ENCODE peak calls at places on chromosomes 6 and 20, in eight cellular contexts. F is Peyer's patch, S is HCT116, L is breast epithelium, B is right lobe of liver, J is tibial nerve, U is ovary, M is GM23338. H is an unnamed sample. For H3K36me3 and H3K4me1, the result is how much of the 10 kb centered on the place peaks cover.

GRCh38 chr6:34161857-34162515 is 16.1 kb upstream of the GRM4 start:
- DNase-seq in J (no peak), L (no peak), B (no peak), U (no peak), M (no peak), F (no peak), S (no peak), H (peak)

GRCh38 chr6:52227495-52227894 is 16.8 kb downstream of the IL17F start:
- DNase-seq in S (no peak), F (no peak), L (no peak), J (no peak), B (no peak), M (no peak), U (no peak), H (no peak)

GRCh38 chr20:1341561-1342265 is 12.8 kb upstream of the SDCBP2 start:
- DNase-seq in U (no peak), L (no peak), J (no peak), B (no peak), F (no peak), S (no peak), M (no peak), H (no peak)

GRCh38 chr20:64158346-64159285 is 5.6 kb upstream of the MYT1 start:
- DNase-seq in B (no peak), L (no peak), M (no peak), F (no peak), S (no peak), J (no peak), U (no peak), H (peak)

GRCh38 chr20:370151-370600 is 10.4 kb upstream of the TRIB3 start:
- DNase-seq in B (no peak), U (no peak), S (no peak), J (no peak), F (no peak), M (no peak), L (no peak), H (peak)

GRCh38 chr6:132060591-132060990 is 109.4 kb upstream of the CCN2 start:
- DNase-seq in B (no peak), J (no peak), L (no peak), M (no peak), S (no peak), F (no peak), U (no peak), H (no peak)

GRCh38 chr20:51189814-51190782 is 167.2 kb upstream of the KCNG1 start:
- DNase-seq in U (no peak), F (no peak), S (no peak), B (no peak), M (no peak), J (no peak), L (no peak), H (no peak)

GRCh38 chr6:11412011-11412424 is 125.5 kb upstream of the TMEM170B start:
- DNase-seq in F (no peak), S (no peak), B (no peak), U (no peak), L (no peak), J (no peak), M (no peak), H (no peak)

GRCh38 chr6:45423901-45424627 is 46.3 kb upstream of the SUPT3H start:
- DNase-seq in F (peak), J (no peak), M (peak), B (peak), L (no peak), S (no peak), U (peak), H (peak)

GRCh38 chr20:63977392-63978276 is 1.8 kb downstream of the SAMD10 start:
- DNase-seq in B (no peak), M (no peak), L (no peak), U (no peak), J (no peak), S (no peak), F (no peak), H (peak)

GRCh38 chr20:53069121-53069520 is 97.0 kb downstream of the TSHZ2 start:
- DNase-seq in M (no peak), J (no peak), B (no peak), U (no peak), S (no peak), F (no peak), L (no peak), H (no peak)

GRCh38 chr6:124947821-124948451 is 14.3 kb upstream of the RNF217 start:
- DNase-seq in B (no peak), F (no peak), L (no peak), S (no peak), J (no peak), M (no peak), U (no peak), H (no peak)

GRCh38 chr6:165717732-165718465 is 54.9 kb upstream of the PDE10A start:
- DNase-seq in U (no peak), J (no peak), M (no peak), F (no peak), S (peak), L (no peak), B (no peak), H (no peak)

GRCh38 chr6:7750183-7750582 is 24.3 kb downstream of the BMP6 start:
- DNase-seq in F (no peak), J (no peak), S (no peak), B (no peak), U (no peak), L (no peak), M (no peak), H (no peak)

GRCh38 chr6:26197736-26198625 is 110.8 kb downstream of the HFE start:
- DNase-seq in U (peak), F (peak), S (peak), M (peak), B (no peak), L (no peak), J (no peak), H (peak)

GRCh38 chr20:42938486-42939205 is 251.1 kb downstream of the PTPRT start:
- DNase-seq in B (no peak), S (no peak), L (no peak), J (no peak), U (no peak), F (no peak), M (no peak), H (no peak)

GRCh38 chr20:9068232-9068781 is 580 bp upstream of the PLCB4 start:
- DNase-seq in J (no peak), S (no peak), U (peak), B (no peak), M (peak), L (no peak), F (no peak), H (peak)

GRCh38 chr6:3405182-3405518 is 51.7 kb downstream of the SLC22A23 start:
- DNase-seq in M (no peak), L (no peak), U (no peak), J (no peak), B (no peak), F (no peak), S (no peak), H (no peak)

GRCh38 chr6:159688977-159689376 is 4.1 kb downstream of the SOD2 start:
- DNase-seq in J (no peak), F (no peak), S (no peak), L (no peak), B (no peak), M (no peak), U (no peak), H (no peak)

GRCh38 chr20:53944796-53945195 is 125.6 kb downstream of the BCAS1 start:
- DNase-seq in M (no peak), S (no peak), L (no peak), F (no peak), U (no peak), B (no peak), J (no peak), H (no peak)

GRCh38 chr20:8616792-8617191 is 452.1 kb upstream of the PLCB4 start:
- DNase-seq in M (no peak), F (no peak), J (no peak), U (no peak), L (no peak), S (no peak), B (no peak), H (no peak)

GRCh38 chr6:109257494-109257893 is 124.8 kb downstream of the CD164 start:
- DNase-seq in M (no peak), B (no peak), J (no peak), F (no peak), L (no peak), S (no peak), U (no peak), H (no peak)

GRCh38 chr6:26576929-26577719 is 19.6 kb upstream of the ABT1 start:
- DNase-seq in L (no peak), B (no peak), J (peak), S (peak), F (no peak), U (peak), M (peak), H (no peak)

GRCh38 chr6:163435013-163435412 is 20.5 kb downstream of the QKI start:
- DNase-seq in L (no peak), U (no peak), B (no peak), J (no peak), F (no peak), M (no peak), S (no peak), H (no peak)

GRCh38 chr6:16731503-16732018 is 29.7 kb downstream of the ATXN1 start:
- DNase-seq in F (no peak), J (no peak), B (no peak), L (no peak), U (no peak), M (no peak), S (no peak), H (no peak)

GRCh38 chr20:52256465-52256864 is 64.9 kb upstream of the ZFP64 start:
- DNase-seq in B (no peak), J (no peak), F (no peak), L (no peak), S (no peak), M (peak), U (no peak), H (no peak)

GRCh38 chr6:23655502-23655901 is 470.5 kb upstream of the NRSN1 start:
- DNase-seq in L (no peak), U (no peak), J (no peak), F (no peak), M (no peak), S (no peak), B (no peak), H (no peak)

GRCh38 chr6:147974376-147974775 is 368.3 kb upstream of the SASH1 start:
- DNase-seq in B (no peak), J (no peak), U (no peak), F (no peak), L (no peak), M (no peak), S (no peak), H (no peak)

GRCh38 chr6:134295953-134296553 is 21.9 kb downstream of the SGK1 start:
- DNase-seq in S (peak), J (peak), U (peak), M (peak), L (no peak), B (no peak), F (no peak), H (no peak)

GRCh38 chr6:5435449-5435848 is 174.1 kb downstream of the FARS2 start:
- DNase-seq in L (no peak), M (no peak), J (no peak), S (no peak), B (no peak), F (no peak), U (no peak), H (no peak)

GRCh38 chr6:107331409-107332386 is 127.7 kb downstream of the PDSS2 start:
- DNase-seq in F (no peak), B (no peak), S (no peak), M (no peak), J (no peak), U (no peak), L (no peak), H (no peak)

GRCh38 chr20:10250902-10251301 is 32.3 kb downstream of the SNAP25 start:
- DNase-seq in J (no peak), B (no peak), S (no peak), L (no peak), F (no peak), M (no peak), U (no peak), H (no peak)

GRCh38 chr6:48986803-48987202 is 476.2 kb downstream of the MMUT start:
- DNase-seq in L (no peak), J (no peak), S (no peak), U (no peak), F (no peak), M (no peak), B (no peak), H (peak)

GRCh38 chr6:53833147-53833546 is 38.3 kb downstream of the LRRC1 start:
- DNase-seq in S (no peak), B (no peak), M (no peak), J (no peak), U (no peak), F (no peak), L (no peak), H (no peak)

GRCh38 chr6:66183982-66184555 is 477.0 kb upstream of the EYS start:
- DNase-seq in L (no peak), U (no peak), S (no peak), J (no peak), F (no peak), B (no peak), M (no peak), H (no peak)

GRCh38 chr6:116366740-116367275 is 3.9 kb upstream of the DSE start:
- DNase-seq in S (no peak), M (no peak), B (no peak), F (no peak), U (no peak), J (no peak), L (no peak), H (no peak)

GRCh38 chr20:8393356-8393755 is 261.3 kb downstream of the PLCB1 start:
- DNase-seq in U (no peak), M (no peak), J (no peak), B (no peak), S (no peak), F (no peak), L (no peak), H (no peak)

GRCh38 chr6:142331075-142331551 is 29.3 kb downstream of the ADGRG6 start:
- DNase-seq in F (no peak), L (no peak), M (no peak), U (no peak), S (no peak), B (no peak), J (no peak), H (no peak)

GRCh38 chr6:26575494-26575939 is 21.2 kb upstream of the ABT1 start:
- DNase-seq in F (no peak), U (no peak), M (peak), B (no peak), J (no peak), S (no peak), L (no peak), H (no peak)

GRCh38 chr20:47734870-47735269 is 50.4 kb downstream of the SULF2 start:
- DNase-seq in S (no peak), J (no peak), M (no peak), B (no peak), L (no peak), U (no peak), F (no peak), H (no peak)

GRCh38 chr20:62938105-62938888 is at the start of gene GID8:
- DNase-seq in F (peak), J (no peak), U (no peak), L (no peak), M (peak), B (peak), S (no peak), H (peak)

GRCh38 chr20:62935968-62936585 is 1.9 kb upstream of the GID8 start:
- DNase-seq in L (no peak), B (no peak), M (no peak), U (no peak), F (no peak), S (no peak), J (no peak), H (no peak)

GRCh38 chr20:62937353-62938104 is 418 bp upstream of the GID8 start:
- DNase-seq in S (peak), B (peak), J (peak), M (peak), F (peak), L (peak), U (peak), H (peak)

GRCh38 chr20:62935204-62935967 is 2.6 kb upstream of the GID8 start:
- DNase-seq in U (no peak), F (no peak), S (no peak), B (no peak), M (no peak), L (no peak), J (no peak), H (no peak)

GRCh38 chr20:62936996-62937352 is 973 bp upstream of the GID8 start:
- DNase-seq in J (no peak), U (no peak), S (no peak), M (no peak), L (no peak), F (no peak), B (no peak), H (no peak)
- H3K36me3 ChIP-seq in J (under half), U (under half), S (under half), M (under half), L (under half), F (under half), B (under half), H (under half)

GRCh38 chr20:41037172-41037571 is 8.6 kb downstream of the TOP1 start:
- DNase-seq in F (no peak), B (no peak), J (no peak), S (no peak), L (no peak), U (no peak), M (no peak), H (no peak)
- H3K4me1 ChIP-seq in F (under half), B (under half), J (under half), S (under half), L (under half), U (under half), M (under half), H (under half)

DNA sequence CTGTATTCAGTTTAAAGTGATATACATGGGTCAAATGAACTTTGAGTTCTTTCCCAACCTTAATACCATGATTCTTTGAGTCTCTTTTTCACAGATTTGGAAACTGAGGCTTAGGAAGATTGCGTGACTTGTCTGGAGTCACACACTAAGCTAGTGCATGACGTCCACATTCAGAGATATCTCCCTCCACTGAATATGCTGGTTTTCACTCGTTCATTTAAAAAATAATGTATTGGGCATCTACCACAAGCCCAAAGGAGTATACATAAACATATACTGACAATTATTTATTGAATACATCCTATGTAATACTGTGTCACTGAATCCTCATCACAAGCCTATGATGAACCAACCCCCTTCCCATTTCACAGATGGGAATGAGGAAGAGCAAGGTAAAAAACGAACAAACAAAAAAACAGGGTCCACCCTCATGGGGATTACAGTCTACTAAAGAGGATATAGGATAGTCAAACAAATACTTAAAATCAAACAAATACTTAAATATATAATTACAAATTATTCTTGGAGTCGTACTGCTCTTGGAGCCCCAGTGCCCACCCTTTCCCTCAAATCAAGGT is 611 bp upstream of the TM9SF4 start:
- DNase-seq in M (no peak), J (no peak), U (no peak), S (no peak), F (no peak), L (no peak), B (peak), H (no peak)
- H3K4me3 ChIP-seq in M (peak), J (peak), U (peak), S (no peak), F (no peak), L (peak), B (peak), H (peak)

GRCh38 chr20:35363190-35363589 is 48.6 kb downstream of the UQCC1 start:
- DNase-seq in M (no peak), B (no peak), S (no peak), J (no peak), L (no peak), U (no peak), F (no peak), H (no peak)

GRCh38 chr20:35355372-35355771 is 56.4 kb downstream of the UQCC1 start:
- DNase-seq in U (no peak), M (no peak), J (no peak), B (no peak), F (no peak), S (no peak), L (no peak), H (no peak)

GRCh38 chr20:35360033-35360432 is 51.7 kb downstream of the UQCC1 start:
- DNase-seq in M (no peak), B (no peak), L (no peak), F (no peak), S (no peak), U (no peak), J (no peak), H (no peak)

GRCh38 chr20:35353646-35354045 is 58.1 kb downstream of the UQCC1 start:
- DNase-seq in L (no peak), M (no peak), U (no peak), J (no peak), S (no peak), F (no peak), B (no peak), H (no peak)

DNA sequence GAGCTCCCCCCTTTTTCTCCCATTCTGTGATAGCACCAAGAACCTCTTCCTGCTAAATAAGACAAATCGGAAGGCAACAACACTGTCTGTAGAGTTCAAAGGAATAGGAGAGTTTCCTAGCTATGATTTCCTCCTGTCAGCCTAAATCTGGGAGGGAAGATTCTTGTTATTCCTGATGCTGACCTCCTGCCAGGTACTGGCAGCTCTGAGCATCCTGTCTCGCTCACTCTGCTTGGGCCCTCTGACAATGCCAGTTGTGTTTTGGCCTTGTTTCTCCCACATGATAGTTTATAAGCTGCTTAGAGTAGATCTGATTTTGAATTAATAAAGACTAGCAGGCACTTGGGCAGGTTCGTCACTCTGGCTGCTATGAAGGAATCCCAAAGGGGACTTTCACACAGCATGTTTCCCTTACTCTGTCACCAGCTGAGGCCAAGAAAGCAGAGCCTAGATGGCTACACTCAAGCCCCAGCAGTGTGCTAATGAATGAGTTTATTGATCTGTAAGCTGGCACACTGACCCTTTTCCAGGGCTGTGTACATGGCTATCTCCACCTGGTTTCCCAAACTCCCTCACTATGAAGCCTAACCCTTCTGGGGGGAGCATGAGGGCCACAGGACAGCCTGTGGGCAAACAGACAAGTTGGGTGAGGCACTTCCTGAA is 52.3 kb downstream of the UQCC1 start:
- DNase-seq in F (no peak), S (no peak), B (no peak), J (no peak), L (no peak), M (no peak), U (no peak), H (no peak)
- H3K36me3 ChIP-seq in F (under half), S (under half), B (under half), J (half or more), L (under half), M (under half), U (under half), H (under half)

GRCh38 chr6:166957087-166957804 is 896 bp upstream of the RNASET2 start:
- DNase-seq in U (peak), S (no peak), F (peak), M (peak), J (peak), L (no peak), B (peak), H (peak)
- H3K4me1 ChIP-seq in U (under half), S (under half), F (under half), M (under half), J (under half), L (under half), B (under half), H (under half)

H was measured in kidney.